ENCODE peak calls at places on chromosome 3, in four cellular contexts. N is sigmoid colon, A is GM12865, V is H9. B is an unnamed sample.

GRCh38 chr3:180267202-180267843 is 230.6 kb upstream of the PEX5L start:
- DNase-seq in A (peak), N (no peak), V (no peak), B (no peak)

GRCh38 chr3:8837172-8837571 is 67.8 kb upstream of the OXTR start:
- DNase-seq in A (no peak), N (no peak), V (no peak), B (no peak)

GRCh38 chr3:72657666-72658065 is 190.6 kb downstream of the SHQ1 start:
- DNase-seq in N (no peak), V (no peak), A (peak), B (no peak)

GRCh38 chr3:150751781-150752263 is 11.1 kb downstream of the SIAH2 start:
- DNase-seq in N (no peak), A (no peak), V (no peak), B (no peak)

GRCh38 chr3:48446425-48447193 is at the start of gene ATRIP:
- DNase-seq in N (peak), A (peak), V (peak), B (peak)

GRCh38 chr3:96931491-96931890 is 117.1 kb downstream of the EPHA6 start:
- DNase-seq in N (no peak), A (no peak), V (no peak), B (no peak)

GRCh38 chr3:157754415-157754814 is 251.2 kb upstream of the VEPH1 start:
- DNase-seq in V (no peak), A (no peak), N (no peak), B (no peak)

GRCh38 chr3:33250712-33251111 is 26.5 kb upstream of the FBXL2 start:
- DNase-seq in N (no peak), A (no peak), V (no peak), B (no peak)

GRCh38 chr3:98829246-98829832 is 66.2 kb downstream of the ST3GAL6 start:
- DNase-seq in V (no peak), A (no peak), N (no peak), B (no peak)

GRCh38 chr3:161412117-161412516 is 40.8 kb upstream of the SPTSSB start:
- DNase-seq in N (no peak), A (no peak), V (no peak), B (no peak)

GRCh38 chr3:136543385-136543784 is 208.8 kb downstream of the STAG1 start:
- DNase-seq in A (no peak), N (no peak), V (no peak), B (no peak)

GRCh38 chr3:50356553-50356952 is 2.8 kb downstream of the TMEM115 start:
- DNase-seq in N (no peak), A (no peak), V (no peak), B (no peak)

GRCh38 chr3:194314669-194315068 is 36.5 kb downstream of the CPN2 start:
- DNase-seq in A (no peak), N (no peak), V (no peak), B (no peak)

GRCh38 chr3:94303266-94303665 is 240.4 kb downstream of the NSUN3 start:
- DNase-seq in N (no peak), A (no peak), V (no peak), B (no peak)

GRCh38 chr3:60147249-60147648 is 1097.4 kb upstream of the CFAP20DC start:
- DNase-seq in N (no peak), V (no peak), A (no peak), B (no peak)

GRCh38 chr3:124552224-124552623 is 178.0 kb upstream of the UMPS start:
- DNase-seq in N (no peak), A (no peak), V (no peak), B (no peak)

GRCh38 chr3:2154596-2154995 is 55.9 kb downstream of the CNTN4 start:
- DNase-seq in N (no peak), A (no peak), V (no peak), B (no peak)

GRCh38 chr3:153215971-153216370 is 53.9 kb downstream of the RAP2B start:
- DNase-seq in A (no peak), V (no peak), N (no peak), B (no peak)

GRCh38 chr3:65448120-65448519 is 590.6 kb downstream of the MAGI1 start:
- DNase-seq in N (no peak), V (no peak), A (no peak), B (no peak)

GRCh38 chr3:106530367-106530766 is 661.6 kb upstream of the CBLB start:
- DNase-seq in N (no peak), A (no peak), V (no peak), B (no peak)

GRCh38 chr3:44992555-44993470 is 16.8 kb downstream of the EXOSC7 start:
- DNase-seq in V (peak), A (no peak), N (peak), B (no peak)

GRCh38 chr3:13932578-13933295 is 52.9 kb upstream of the WNT7A start:
- DNase-seq in N (no peak), A (no peak), V (peak), B (no peak)

GRCh38 chr3:48301814-48302194 is 31.7 kb downstream of the SPINK8 start:
- DNase-seq in A (peak), N (peak), V (no peak), B (no peak)

GRCh38 chr3:21477896-21478295 is 273.1 kb downstream of the ZNF385D start:
- DNase-seq in N (no peak), A (no peak), V (no peak), B (no peak)

GRCh38 chr3:195556390-195556789 is 13.3 kb upstream of the PPP1R2 start:
- DNase-seq in N (no peak), V (peak), A (no peak), B (no peak)

GRCh38 chr3:65996605-65997004 is 42.1 kb downstream of the MAGI1 start:
- DNase-seq in A (no peak), N (peak), V (no peak), B (no peak)

GRCh38 chr3:197800379-197800778 is 9.3 kb downstream of the LRCH3 start:
- DNase-seq in N (no peak), V (no peak), A (no peak), B (no peak)

GRCh38 chr3:126556637-126557414 is 1.9 kb downstream of the C3orf22 start:
- DNase-seq in A (no peak), N (no peak), V (peak), B (no peak)

GRCh38 chr3:13068269-13069010 is 4.8 kb downstream of the IQSEC1 start:
- DNase-seq in V (no peak), N (no peak), A (no peak), B (no peak)

GRCh38 chr3:24565656-24566055 is 71.0 kb upstream of the THRB start:
- DNase-seq in V (no peak), N (no peak), A (no peak), B (no peak)

GRCh38 chr3:172155880-172156279 is 116.5 kb downstream of the FNDC3B start:
- DNase-seq in N (no peak), A (no peak), V (no peak), B (no peak)

GRCh38 chr3:104810896-104811295 is 555.8 kb upstream of the ALCAM start:
- DNase-seq in A (no peak), N (no peak), V (no peak), B (no peak)

GRCh38 chr3:175484666-175485065 is 625.5 kb downstream of the NAALADL2 start:
- DNase-seq in V (no peak), N (no peak), A (peak), B (no peak)

GRCh38 chr3:94686208-94686607 is 623.3 kb downstream of the NSUN3 start:
- DNase-seq in A (no peak), N (no peak), V (no peak), B (no peak)

GRCh38 chr3:45123841-45124269 is 22.3 kb downstream of the CDCP1 start:
- DNase-seq in N (no peak), A (no peak), V (no peak), B (peak)

GRCh38 chr3:99474776-99475175 is 163.6 kb upstream of the COL8A1 start:
- DNase-seq in V (no peak), N (no peak), A (no peak), B (no peak)

GRCh38 chr3:24316887-24317383 is 177.7 kb downstream of the THRB start:
- DNase-seq in V (no peak), N (no peak), A (no peak), B (no peak)

GRCh38 chr3:133835961-133836360 is 30.3 kb downstream of the SRPRB start:
- DNase-seq in N (no peak), A (no peak), V (peak), B (peak)
- TF ChIP-seq CTCF in N (no peak), A (no peak), V (no peak), B (no peak)

GRCh38 chr3:40120067-40120692 is 189.3 kb upstream of the EIF1B start:
- DNase-seq in A (no peak), N (no peak), V (no peak), B (no peak)

GRCh38 chr3:40118031-40118610 is 191.4 kb upstream of the EIF1B start:
- DNase-seq in A (no peak), N (no peak), V (no peak), B (no peak)

GRCh38 chr3:40120816-40121215 is 188.7 kb upstream of the EIF1B start:
- DNase-seq in N (no peak), A (no peak), V (no peak), B (no peak)

DNA sequence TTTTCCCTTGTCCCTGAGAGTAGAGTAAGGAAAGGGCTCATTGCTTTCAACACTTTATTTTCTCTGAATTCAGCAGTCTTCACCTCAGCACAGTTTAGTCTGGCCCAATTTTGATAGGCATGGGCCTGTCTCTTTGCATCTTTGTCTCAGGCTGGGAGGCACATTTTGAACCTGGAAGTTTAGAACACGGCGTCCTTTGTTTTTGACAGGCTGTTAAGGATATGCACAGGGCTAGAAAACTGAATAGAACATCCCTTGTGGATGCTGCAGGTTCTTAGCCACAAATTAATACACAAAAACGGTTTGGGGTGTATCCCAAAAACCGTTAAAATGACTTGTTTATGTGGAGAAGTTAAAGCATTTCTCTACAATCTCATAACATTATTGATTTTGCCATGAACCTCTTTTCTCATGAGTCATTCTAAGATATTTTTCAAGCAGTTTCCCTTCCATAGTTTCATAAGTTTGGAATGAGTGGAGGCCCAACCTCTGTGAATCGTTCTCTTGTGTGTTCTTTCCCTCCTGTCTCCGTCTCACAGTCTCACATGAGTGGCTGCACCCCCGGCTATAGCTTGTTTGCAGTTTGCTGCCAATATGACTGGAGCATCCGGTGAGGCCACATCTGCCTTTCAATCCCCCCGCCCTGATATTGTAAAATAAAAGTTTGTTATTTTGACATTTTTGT is 192.9 kb upstream of the EIF1B start:
- DNase-seq in N (no peak), V (no peak), A (no peak), B (no peak)
- TF ChIP-seq CTCF in N (no peak), V (no peak), A (no peak), B (no peak)

GRCh38 chr3:56629044-56629443 is 54.0 kb downstream of the TASOR start:
- DNase-seq in A (no peak), V (no peak), N (no peak), B (no peak)
- TF ChIP-seq CTCF in A (no peak), V (no peak), N (no peak), B (no peak)

DNA sequence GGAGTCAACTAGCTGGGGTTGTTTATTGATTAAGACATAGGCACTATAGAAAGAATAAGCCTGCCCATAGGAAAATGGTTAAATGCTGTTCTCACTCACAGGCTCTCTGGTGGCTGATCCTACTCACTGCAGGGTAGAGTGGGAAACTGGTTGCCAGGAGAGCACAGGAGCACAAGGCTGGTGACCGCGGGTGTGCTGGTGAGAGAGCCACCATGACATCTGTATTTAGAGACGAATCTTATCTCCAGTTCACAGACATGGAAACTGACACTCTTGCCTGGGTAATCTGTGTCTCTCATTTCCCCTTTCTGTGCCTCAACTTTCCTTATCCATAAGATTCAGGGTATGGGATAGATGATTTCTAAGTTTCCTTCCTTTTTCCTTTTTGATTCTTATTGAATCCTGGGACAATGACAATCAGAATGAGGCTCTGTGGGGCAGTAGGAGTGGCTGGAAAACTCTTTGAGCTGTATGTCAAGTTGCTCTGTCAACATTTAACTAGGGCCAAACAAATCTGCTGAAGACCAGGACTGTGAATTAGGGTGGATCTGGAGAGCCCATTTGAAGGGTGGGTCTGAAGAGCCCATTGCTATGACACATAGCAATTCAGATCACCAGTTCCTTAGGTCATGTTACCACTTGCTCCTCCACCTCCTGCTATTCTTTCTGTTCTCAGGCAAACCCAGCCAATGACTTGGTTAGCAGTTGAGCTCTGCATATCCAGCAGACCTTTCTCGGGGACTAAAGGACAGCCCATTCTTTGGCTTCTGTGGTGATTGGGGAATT is 286.1 kb upstream of the TBL1XR1 start:
- DNase-seq in N (no peak), V (peak), A (peak), B (no peak)
- TF ChIP-seq CTCF in N (no peak), V (peak), A (no peak), B (no peak)

DNA sequence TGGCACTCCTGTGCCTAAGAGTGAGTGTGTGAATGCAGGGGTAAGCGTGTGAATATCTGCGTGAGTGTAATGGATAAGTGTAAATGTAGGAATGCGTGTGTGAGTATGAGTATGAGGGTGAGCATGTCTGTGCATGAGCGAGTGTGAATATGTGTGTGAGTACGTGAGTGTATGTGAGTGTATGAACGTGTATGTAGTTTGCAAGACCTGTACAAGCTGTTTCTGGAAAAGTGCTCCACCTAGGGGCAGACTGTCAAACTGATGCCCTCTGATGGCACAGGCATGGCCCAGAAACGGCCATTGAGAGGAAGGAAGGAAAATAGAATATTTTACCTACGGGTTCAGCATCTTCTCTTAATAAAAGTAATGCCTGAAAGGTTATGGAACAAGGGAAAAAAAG is 24.4 kb upstream of the FRMD4B start:
- DNase-seq in N (peak), A (peak), V (peak), B (peak)
- TF ChIP-seq CTCF in N (peak), A (peak), V (peak), B (peak)

GRCh38 chr3:61846488-61846887 is 285.1 kb downstream of the PTPRG start:
- DNase-seq in V (no peak), N (no peak), A (no peak), B (no peak)

GRCh38 chr3:61844346-61844745 is 283.0 kb downstream of the PTPRG start:
- DNase-seq in V (no peak), A (no peak), N (no peak), B (no peak)

DNA sequence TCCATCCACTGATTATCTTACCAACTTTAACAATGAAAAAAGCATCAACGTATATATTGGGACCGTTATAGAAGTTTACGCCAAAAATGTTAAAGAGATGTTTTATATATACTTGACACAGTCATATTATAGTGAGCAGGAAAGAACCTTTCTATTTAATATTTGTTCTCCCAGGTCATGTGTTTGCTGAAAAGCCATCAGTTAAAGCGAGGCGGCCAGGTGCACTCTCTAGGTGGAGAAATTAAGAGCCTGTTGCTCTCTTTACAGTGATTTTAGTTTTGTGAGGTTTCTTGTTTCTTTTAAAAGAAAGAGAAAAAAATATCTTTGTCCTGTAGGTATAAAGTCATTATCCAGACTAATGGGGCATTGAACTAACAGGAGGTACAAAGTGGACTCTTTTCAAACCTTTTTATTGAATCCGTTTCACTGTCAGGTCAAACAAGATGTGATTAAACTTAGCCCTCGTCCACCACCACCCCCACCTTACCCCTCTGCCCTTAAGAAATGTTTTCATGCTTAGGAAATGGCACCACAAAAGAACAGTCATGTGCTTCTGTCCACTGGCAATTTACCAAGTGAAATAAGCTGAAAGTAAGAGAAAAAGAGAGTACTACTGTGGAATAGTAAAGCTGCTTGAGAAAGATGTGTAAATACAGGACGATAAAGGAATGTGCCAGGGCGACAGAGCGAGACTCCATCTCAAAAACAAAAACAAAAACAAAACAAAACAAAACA is 279.9 kb downstream of the PTPRG start:
- DNase-seq in N (no peak), A (no peak), V (no peak), B (no peak)
- TF ChIP-seq CTCF in N (no peak), A (no peak), V (no peak), B (no peak)

B was measured in CD14-positive monocyte.